ENCODE peak calls at places on chromosomes 2 and 18, in four cellular contexts. B is endothelial cell, N is colonic mucosa, O is testis. V is an unnamed sample.

GRCh38 chr18:13264986-13265900 is 46.7 kb downstream of the LDLRAD4 start:
- DNase-seq in B (no peak), N (no peak), O (no peak), V (no peak)

GRCh38 chr2:88657131-88657530 is 29.9 kb upstream of the EIF2AK3 start:
- DNase-seq in B (no peak), N (no peak), O (no peak), V (no peak)

GRCh38 chr2:47769318-47769717 is 13.6 kb upstream of the MSH6 start:
- DNase-seq in B (no peak), N (no peak), O (no peak), V (no peak)

GRCh38 chr2:231124833-231125232 is at the start of gene HTR2B:
- DNase-seq in B (no peak), N (no peak), O (peak), V (no peak)

GRCh38 chr2:73759904-73760303 is 20.0 kb downstream of the DUSP11 start:
- DNase-seq in B (no peak), N (no peak), O (no peak), V (no peak)

GRCh38 chr2:128615571-128615970 is 296.9 kb upstream of the HS6ST1 start:
- DNase-seq in B (no peak), N (no peak), O (no peak), V (no peak)

GRCh38 chr2:168518555-168519066 is 62.5 kb downstream of the CERS6 start:
- DNase-seq in B (no peak), N (no peak), O (no peak), V (no peak)

GRCh38 chr2:1286929-1287328 is 126.3 kb upstream of the TPO start:
- DNase-seq in B (no peak), N (no peak), O (no peak), V (no peak)

GRCh38 chr2:36376319-36376765 is 20.8 kb downstream of the CRIM1 start:
- DNase-seq in B (no peak), N (peak), O (peak), V (peak)

GRCh38 chr2:214436470-214436869 is 25.6 kb downstream of the VWC2L start:
- DNase-seq in B (no peak), N (no peak), O (no peak), V (no peak)

GRCh38 chr2:240182966-240183365 is 42.5 kb upstream of the OTOS start:
- DNase-seq in B (no peak), N (no peak), O (no peak), V (no peak)

GRCh38 chr2:152552868-152553267 is 164.4 kb downstream of the PRPF40A start:
- DNase-seq in B (no peak), N (no peak), O (no peak), V (no peak)

GRCh38 chr18:5879479-5879882 is 15.8 kb downstream of the TMEM200C start:
- DNase-seq in B (no peak), N (no peak), O (no peak), V (no peak)

GRCh38 chr18:45413180-45413836 is 202.0 kb upstream of the SLC14A2 start:
- DNase-seq in B (no peak), N (no peak), O (no peak), V (no peak)

GRCh38 chr18:12783524-12783923 is 80.7 kb downstream of the PSMG2 start:
- DNase-seq in B (no peak), N (peak), O (no peak), V (no peak)

GRCh38 chr2:189798312-189799029 is 14.2 kb downstream of the PMS1 start:
- DNase-seq in B (no peak), N (no peak), O (no peak), V (no peak)

GRCh38 chr18:37064187-37064586 is 235.3 kb downstream of the KIAA1328 start:
- DNase-seq in B (no peak), N (no peak), O (no peak), V (no peak)

GRCh38 chr2:85902496-85902895 is 13.7 kb upstream of the ST3GAL5 start:
- DNase-seq in B (no peak), N (no peak), O (no peak), V (no peak)

GRCh38 chr2:85899284-85899683 is 10.5 kb upstream of the ST3GAL5 start:
- DNase-seq in B (no peak), N (no peak), O (no peak), V (no peak)

GRCh38 chr2:85900366-85900765 is 11.6 kb upstream of the ST3GAL5 start:
- DNase-seq in B (no peak), N (no peak), O (no peak), V (no peak)

GRCh38 chr2:85898881-85899280 is 10.1 kb upstream of the ST3GAL5 start:
- DNase-seq in B (no peak), N (no peak), O (no peak), V (no peak)

DNA sequence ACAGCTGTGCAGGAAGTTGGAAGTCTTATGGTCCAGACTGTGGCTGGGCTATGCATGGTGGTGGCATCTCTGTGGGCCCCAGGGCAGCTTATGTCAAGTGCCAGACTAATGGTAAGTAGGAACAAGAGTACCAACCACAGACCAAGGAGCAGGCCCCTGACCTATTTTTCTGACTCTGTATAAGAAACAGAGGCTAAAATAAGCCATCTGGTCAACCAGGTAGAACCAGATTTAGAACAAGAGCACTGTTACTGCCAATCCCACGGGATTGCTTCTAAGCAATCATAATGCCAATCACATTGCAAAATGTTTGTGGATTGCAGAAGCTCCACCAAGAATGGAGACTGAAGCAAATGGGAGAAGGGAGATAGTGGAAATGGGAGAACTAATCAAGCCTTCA is 11.1 kb upstream of the ST3GAL5 start:
- DNase-seq in B (no peak), N (no peak), O (no peak), V (no peak)
- TF ChIP-seq CTCF in B (no peak), N (no peak), O (no peak), V (no peak)

GRCh38 chr2:96147593-96148201 is 2.5 kb upstream of the DUSP2 start:
- DNase-seq in B (no peak), N (no peak), O (no peak), V (no peak)
- TF ChIP-seq CTCF in B (no peak), N (no peak), O (no peak), V (no peak)

DNA sequence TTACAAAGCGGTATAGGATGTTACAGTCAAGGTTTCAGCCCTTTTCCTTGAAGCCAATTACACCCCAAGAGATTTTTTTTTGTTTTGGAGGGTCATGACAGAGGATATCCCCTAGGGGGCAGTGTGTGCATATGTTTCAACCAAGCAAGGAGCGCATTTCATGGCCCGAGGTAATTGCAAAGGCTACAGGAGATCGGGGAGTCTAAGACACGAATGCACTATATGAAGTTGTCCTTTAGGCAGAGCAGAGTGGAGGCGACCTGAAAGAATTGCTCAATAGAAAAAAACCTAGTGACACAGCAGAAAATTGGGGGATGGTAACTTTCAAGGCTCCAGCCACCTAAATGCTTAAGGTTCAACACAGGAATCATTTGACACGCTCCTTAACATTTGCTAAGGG is 219.8 kb upstream of the PARD3B start:
- DNase-seq in B (peak), N (peak), O (peak), V (peak)
- TF ChIP-seq CTCF in B (peak), N (peak), O (peak), V (peak)

GRCh38 chr2:164696634-164697033 is 75.4 kb upstream of the GRB14 start:
- DNase-seq in B (no peak), N (no peak), O (no peak), V (no peak)
- TF ChIP-seq CTCF in B (peak), N (no peak), O (no peak), V (no peak)

GRCh38 chr2:9950521-9951271 is 797 bp upstream of the GRHL1 start:
- DNase-seq in B (peak), N (peak), O (peak), V (peak)
- TF ChIP-seq CTCF in B (no peak), N (no peak), O (no peak), V (no peak)